ENCODE peak calls at places on chromosomes 16 and 17, in six cellular contexts. One of them, this sample, is unnamed.
A peak's percentile ranks its signal among the peaks of the same experiment; 100 is the strongest.

GRCh38 chr17:82278786-82279379 is 5.4 kb upstream of the CSNK1D start:
- DNase-seq in fibroblast of mammary gland: no peak
- DNase-seq in activated T-cell treated with anti-CD3 and anti-CD28 coated beads for 1 hour: no peak
- DNase-seq in iPS DF 6.9: no peak
- DNase-seq in stimulated activated CD4-positive, alpha-beta T cell treated with anti-CD3 and anti-CD28 coated beads, Interleukin-2, amount 100 ng/mL, for 48 hours: no peak
- DNase-seq in neural crest cell: no peak
- DNase-seq in this sample: no peak

GRCh38 chr16:86343111-86343642 is 167.2 kb upstream of the FOXF1 start:
- DNase-seq in fibroblast of mammary gland: peak; percentile 56
- DNase-seq in activated T-cell treated with anti-CD3 and anti-CD28 coated beads for 1 hour: no peak
- DNase-seq in iPS DF 6.9: no peak
- DNase-seq in stimulated activated CD4-positive, alpha-beta T cell treated with anti-CD3 and anti-CD28 coated beads, Interleukin-2, amount 100 ng/mL, for 48 hours: no peak
- DNase-seq in neural crest cell: no peak
- DNase-seq in this sample: no peak

GRCh38 chr16:81004646-81005353 is 1.9 kb downstream of the CMC2 start:
- DNase-seq in fibroblast of mammary gland: peak; percentile 71
- DNase-seq in activated T-cell treated with anti-CD3 and anti-CD28 coated beads for 1 hour: no peak
- DNase-seq in iPS DF 6.9: no peak
- DNase-seq in stimulated activated CD4-positive, alpha-beta T cell treated with anti-CD3 and anti-CD28 coated beads, Interleukin-2, amount 100 ng/mL, for 48 hours: peak; percentile 16
- DNase-seq in neural crest cell: no peak
- DNase-seq in this sample: no peak

GRCh38 chr16:57534337-57534880 is 2.0 kb downstream of the CCDC102A start:
- DNase-seq in fibroblast of mammary gland: no peak
- DNase-seq in activated T-cell treated with anti-CD3 and anti-CD28 coated beads for 1 hour: no peak
- DNase-seq in iPS DF 6.9: no peak
- DNase-seq in stimulated activated CD4-positive, alpha-beta T cell treated with anti-CD3 and anti-CD28 coated beads, Interleukin-2, amount 100 ng/mL, for 48 hours: no peak
- DNase-seq in neural crest cell: no peak
- DNase-seq in this sample: no peak

GRCh38 chr17:17579691-17580090 is 11.8 kb downstream of the PEMT start:
- DNase-seq in fibroblast of mammary gland: no peak
- DNase-seq in activated T-cell treated with anti-CD3 and anti-CD28 coated beads for 1 hour: no peak
- DNase-seq in iPS DF 6.9: no peak
- DNase-seq in stimulated activated CD4-positive, alpha-beta T cell treated with anti-CD3 and anti-CD28 coated beads, Interleukin-2, amount 100 ng/mL, for 48 hours: no peak
- DNase-seq in neural crest cell: no peak
- DNase-seq in this sample: no peak

GRCh38 chr17:45370949-45371413 is 54.2 kb upstream of the MAP3K14 start:
- DNase-seq in fibroblast of mammary gland: no peak
- DNase-seq in activated T-cell treated with anti-CD3 and anti-CD28 coated beads for 1 hour: no peak
- DNase-seq in iPS DF 6.9: no peak
- DNase-seq in stimulated activated CD4-positive, alpha-beta T cell treated with anti-CD3 and anti-CD28 coated beads, Interleukin-2, amount 100 ng/mL, for 48 hours: no peak
- DNase-seq in neural crest cell: no peak
- DNase-seq in this sample: no peak

GRCh38 chr17:42388381-42389134 is at the start of gene STAT3:
- DNase-seq in fibroblast of mammary gland: peak; percentile 100
- DNase-seq in activated T-cell treated with anti-CD3 and anti-CD28 coated beads for 1 hour: peak; percentile 100
- DNase-seq in iPS DF 6.9: peak; percentile 100
- DNase-seq in stimulated activated CD4-positive, alpha-beta T cell treated with anti-CD3 and anti-CD28 coated beads, Interleukin-2, amount 100 ng/mL, for 48 hours: peak; percentile 100
- DNase-seq in neural crest cell: peak; percentile 100
- DNase-seq in this sample: peak; percentile 100

GRCh38 chr17:68351395-68351794 is 60.1 kb downstream of the ARSG start:
- DNase-seq in fibroblast of mammary gland: peak; percentile 65
- DNase-seq in activated T-cell treated with anti-CD3 and anti-CD28 coated beads for 1 hour: no peak
- DNase-seq in iPS DF 6.9: no peak
- DNase-seq in stimulated activated CD4-positive, alpha-beta T cell treated with anti-CD3 and anti-CD28 coated beads, Interleukin-2, amount 100 ng/mL, for 48 hours: no peak
- DNase-seq in neural crest cell: no peak
- DNase-seq in this sample: no peak

GRCh38 chr17:64441772-64442549 is 7.0 kb upstream of the MILR1 start:
- DNase-seq in fibroblast of mammary gland: peak; percentile 44
- DNase-seq in activated T-cell treated with anti-CD3 and anti-CD28 coated beads for 1 hour: no peak
- DNase-seq in iPS DF 6.9: no peak
- DNase-seq in stimulated activated CD4-positive, alpha-beta T cell treated with anti-CD3 and anti-CD28 coated beads, Interleukin-2, amount 100 ng/mL, for 48 hours: no peak
- DNase-seq in neural crest cell: no peak
- DNase-seq in this sample: no peak

GRCh38 chr16:2235695-2236361 is 416 bp upstream of the DNASE1L2 start:
- DNase-seq in fibroblast of mammary gland: no peak
- DNase-seq in activated T-cell treated with anti-CD3 and anti-CD28 coated beads for 1 hour: no peak
- DNase-seq in iPS DF 6.9: no peak
- DNase-seq in stimulated activated CD4-positive, alpha-beta T cell treated with anti-CD3 and anti-CD28 coated beads, Interleukin-2, amount 100 ng/mL, for 48 hours: no peak
- DNase-seq in neural crest cell: no peak
- DNase-seq in this sample: no peak

GRCh38 chr16:17166095-17166494 is 304.7 kb downstream of the XYLT1 start:
- DNase-seq in fibroblast of mammary gland: peak; percentile 11
- DNase-seq in activated T-cell treated with anti-CD3 and anti-CD28 coated beads for 1 hour: no peak
- DNase-seq in iPS DF 6.9: no peak
- DNase-seq in stimulated activated CD4-positive, alpha-beta T cell treated with anti-CD3 and anti-CD28 coated beads, Interleukin-2, amount 100 ng/mL, for 48 hours: no peak
- DNase-seq in neural crest cell: no peak
- DNase-seq in this sample: no peak

GRCh38 chr17:46264456-46265198 is 30.3 kb upstream of the LRRC37A start:
- DNase-seq in fibroblast of mammary gland: peak; percentile 57
- DNase-seq in activated T-cell treated with anti-CD3 and anti-CD28 coated beads for 1 hour: peak; percentile 6
- DNase-seq in iPS DF 6.9: no peak
- DNase-seq in stimulated activated CD4-positive, alpha-beta T cell treated with anti-CD3 and anti-CD28 coated beads, Interleukin-2, amount 100 ng/mL, for 48 hours: no peak
- DNase-seq in neural crest cell: no peak
- DNase-seq in this sample: peak; percentile 19

GRCh38 chr16:25264599-25264998 is 7.0 kb upstream of the ZKSCAN2 start:
- DNase-seq in fibroblast of mammary gland: no peak
- DNase-seq in activated T-cell treated with anti-CD3 and anti-CD28 coated beads for 1 hour: no peak
- DNase-seq in iPS DF 6.9: no peak
- DNase-seq in stimulated activated CD4-positive, alpha-beta T cell treated with anti-CD3 and anti-CD28 coated beads, Interleukin-2, amount 100 ng/mL, for 48 hours: no peak
- DNase-seq in neural crest cell: peak; percentile 8
- DNase-seq in this sample: no peak

GRCh38 chr16:82681592-82681991 is 54.8 kb downstream of the CDH13 start:
- DNase-seq in fibroblast of mammary gland: no peak
- DNase-seq in activated T-cell treated with anti-CD3 and anti-CD28 coated beads for 1 hour: no peak
- DNase-seq in iPS DF 6.9: no peak
- DNase-seq in stimulated activated CD4-positive, alpha-beta T cell treated with anti-CD3 and anti-CD28 coated beads, Interleukin-2, amount 100 ng/mL, for 48 hours: no peak
- DNase-seq in neural crest cell: no peak
- DNase-seq in this sample: no peak

GRCh38 chr17:81546906-81547613 is 5.1 kb downstream of the FAAP100 start:
- DNase-seq in fibroblast of mammary gland: no peak
- DNase-seq in activated T-cell treated with anti-CD3 and anti-CD28 coated beads for 1 hour: no peak
- DNase-seq in iPS DF 6.9: no peak
- DNase-seq in stimulated activated CD4-positive, alpha-beta T cell treated with anti-CD3 and anti-CD28 coated beads, Interleukin-2, amount 100 ng/mL, for 48 hours: no peak
- DNase-seq in neural crest cell: no peak
- DNase-seq in this sample: no peak

GRCh38 chr17:47200325-47200663 is 8.9 kb upstream of the MYL4 start:
- DNase-seq in fibroblast of mammary gland: no peak
- DNase-seq in activated T-cell treated with anti-CD3 and anti-CD28 coated beads for 1 hour: no peak
- DNase-seq in iPS DF 6.9: no peak
- DNase-seq in stimulated activated CD4-positive, alpha-beta T cell treated with anti-CD3 and anti-CD28 coated beads, Interleukin-2, amount 100 ng/mL, for 48 hours: no peak
- DNase-seq in neural crest cell: no peak
- DNase-seq in this sample: no peak

This sample was measured in activated effector memory CD4-positive, alpha-beta T cell treated with Interleukin-2 at 50 U/mL for 16 hours.